ENCODE peak calls at places on chromosomes 4 and X, in five cellular contexts. M is NCI-H1417, H is HL-60, X is Ammon's horn, E is T-helper 2 cell. I is an unnamed sample.

GRCh38 chr4:181745933-181746627 is 497.1 kb upstream of the TENM3 start:
- DNase-seq in M (no peak), E (no peak), X (no peak), H (no peak), I (no peak)

GRCh38 chr4:115850799-115851509 is 737.5 kb upstream of the NDST4 start:
- DNase-seq in X (no peak), E (no peak), H (no peak), M (no peak), I (no peak)

GRCh38 chr4:14868426-14868825 is 133.9 kb upstream of the CPEB2 start:
- DNase-seq in E (no peak), H (no peak), M (no peak), X (no peak), I (no peak)

GRCh38 chr4:123599061-123599919 is 202.7 kb downstream of the SPRY1 start:
- DNase-seq in E (no peak), X (no peak), H (peak), M (no peak), I (no peak)

GRCh38 chrX:97498093-97498492 is 614.4 kb downstream of the RPA4 start:
- DNase-seq in H (no peak), X (no peak), E (no peak), M (no peak), I (no peak)

GRCh38 chr4:38560340-38560739 is 103.7 kb upstream of the KLF3 start:
- DNase-seq in X (peak), M (no peak), H (no peak), E (no peak), I (no peak)

GRCh38 chrX:10055430-10055829 is 88.3 kb downstream of the CLDN34 start:
- DNase-seq in H (no peak), X (no peak), M (no peak), E (no peak), I (no peak)

GRCh38 chrX:1443496-1444075 is 9.1 kb downstream of the ASMTL start:
- DNase-seq in M (no peak), X (no peak), E (no peak), H (no peak), I (no peak)

GRCh38 chr4:68361146-68361589 is 11.3 kb upstream of the YTHDC1 start:
- DNase-seq in E (no peak), M (no peak), X (no peak), H (no peak), I (no peak)

GRCh38 chrX:40514376-40514775 is 66.4 kb upstream of the ATP6AP2 start:
- DNase-seq in H (no peak), X (no peak), M (no peak), E (no peak), I (no peak)

GRCh38 chrX:123081766-123082165 is 102.3 kb upstream of the GRIA3 start:
- DNase-seq in E (no peak), M (no peak), X (no peak), H (no peak), I (no peak)

GRCh38 chrX:38575888-38576287 is 14.5 kb downstream of the TSPAN7 start:
- DNase-seq in X (no peak), E (no peak), M (no peak), H (no peak), I (no peak)

GRCh38 chr4:96598465-96598864 is 758.6 kb downstream of the PDHA2 start:
- DNase-seq in E (no peak), M (no peak), H (no peak), X (no peak), I (no peak)

GRCh38 chr4:186725422-186726149 is 1.9 kb upstream of the FAT1 start:
- DNase-seq in M (no peak), X (peak), H (no peak), E (no peak), I (no peak)

GRCh38 chr4:148166132-148166531 is 276.1 kb downstream of the NR3C2 start:
- DNase-seq in H (no peak), E (no peak), M (no peak), X (no peak), I (no peak)

GRCh38 chrX:108735680-108736508 is 469 bp downstream of the IRS4 start:
- DNase-seq in M (no peak), X (peak), H (no peak), E (no peak), I (no peak)

GRCh38 chr4:167897116-167897515 is 195.2 kb upstream of the ANXA10 start:
- DNase-seq in X (no peak), H (no peak), M (no peak), E (no peak), I (no peak)

GRCh38 chr4:148173397-148174017 is 268.7 kb downstream of the NR3C2 start:
- DNase-seq in X (no peak), H (no peak), M (no peak), E (no peak), I (no peak)

GRCh38 chrX:133676344-133677122 is 261.2 kb upstream of the GPC4 start:
- DNase-seq in H (no peak), M (peak), E (no peak), X (no peak), I (no peak)

GRCh38 chr4:2402941-2403340 is 15.5 kb downstream of the ZFYVE28 start:
- DNase-seq in X (peak), H (no peak), M (no peak), E (no peak), I (no peak)

GRCh38 chr4:139913398-139913990 is 240.5 kb downstream of the MAML3 start:
- DNase-seq in E (no peak), X (no peak), M (no peak), H (no peak), I (no peak)